ENCODE peak calls at places on chromosomes 7 and 10, in seven cellular contexts. M is hippocampal formation, U is NCI-H2081, B is iPS-NIHi11, R is Karpas-422, H is ovary, P is RWPE1. S is an unnamed sample.

GRCh38 chr10:78342787-78343186 is 309.1 kb downstream of the RPS24 start:
- DNase-seq in M (no peak), U (no peak), B (no peak), R (no peak), H (no peak), P (no peak), S (no peak)

GRCh38 chr7:131106681-131107342 is 220.9 kb upstream of the MKLN1 start:
- DNase-seq in M (no peak), U (peak), B (peak), R (peak), H (peak), P (peak), S (peak)

GRCh38 chr7:11343818-11344413 is 370.2 kb downstream of the PHF14 start:
- DNase-seq in M (peak), U (peak), B (peak), R (peak), H (no peak), P (peak), S (peak)

GRCh38 chr7:28296571-28297483 is 115.5 kb upstream of the CREB5 start:
- DNase-seq in M (no peak), U (peak), B (peak), R (peak), H (no peak), P (no peak), S (no peak)

GRCh38 chr10:67722113-67722512 is 26.1 kb upstream of the CTNNA3 start:
- DNase-seq in M (no peak), U (no peak), B (no peak), R (no peak), H (no peak), P (no peak), S (no peak)

GRCh38 chr7:47990592-47990991 is 11.2 kb upstream of the HUS1 start:
- DNase-seq in M (no peak), U (no peak), B (no peak), R (no peak), H (no peak), P (no peak), S (no peak)

GRCh38 chr7:46970486-46970885 is 611.4 kb downstream of the TNS3 start:
- DNase-seq in M (no peak), U (no peak), B (no peak), R (no peak), H (no peak), P (no peak), S (no peak)

GRCh38 chr7:159083001-159083697 is 61.5 kb downstream of the VIPR2 start:
- DNase-seq in M (no peak), U (no peak), B (no peak), R (no peak), H (no peak), P (no peak), S (no peak)

GRCh38 chr10:9602930-9603459 is 1414.7 kb upstream of the CELF2 start:
- DNase-seq in M (no peak), U (no peak), B (no peak), R (no peak), H (no peak), P (no peak), S (no peak)

GRCh38 chr10:88500656-88501055 is 82.5 kb downstream of the RNLS start:
- DNase-seq in M (no peak), U (no peak), B (no peak), R (no peak), H (no peak), P (no peak), S (no peak)

GRCh38 chr10:112176543-112176942 is 7.0 kb downstream of the GPAM start:
- DNase-seq in M (no peak), U (no peak), B (no peak), R (no peak), H (no peak), P (no peak), S (no peak)

GRCh38 chr10:123007558-123008378 is 827 bp downstream of the IKZF5 start:
- DNase-seq in M (no peak), U (peak), B (peak), R (peak), H (no peak), P (peak), S (peak)

GRCh38 chr7:82624337-82624736 is 180.8 kb upstream of the CACNA2D1 start:
- DNase-seq in M (no peak), U (no peak), B (no peak), R (no peak), H (no peak), P (no peak), S (no peak)

GRCh38 chr10:71527135-71527534 is 130.4 kb downstream of the CDH23 start:
- DNase-seq in M (no peak), U (no peak), B (peak), R (no peak), H (peak), P (no peak), S (no peak)

GRCh38 chr7:2245883-2246679 is 4.1 kb downstream of the NUDT1 start:
- DNase-seq in M (no peak), U (no peak), B (no peak), R (no peak), H (no peak), P (no peak), S (no peak)

GRCh38 chr10:74432841-74433594 is 282.0 kb downstream of the ADK start:
- DNase-seq in M (no peak), U (no peak), B (no peak), R (no peak), H (no peak), P (no peak), S (no peak)

GRCh38 chr10:126671402-126671975 is 996 bp upstream of the C10orf90 start:
- DNase-seq in M (no peak), U (peak), B (no peak), R (no peak), H (no peak), P (no peak), S (no peak)

GRCh38 chr10:18158698-18159342 is 18.6 kb downstream of the CACNB2 start:
- DNase-seq in M (no peak), U (no peak), B (no peak), R (no peak), H (no peak), P (no peak), S (no peak)

GRCh38 chr10:61836888-61837747 is 64.4 kb upstream of the ARID5B start:
- DNase-seq in M (no peak), U (no peak), B (no peak), R (no peak), H (no peak), P (peak), S (no peak)

GRCh38 chr7:92609921-92610518 is 19.8 kb upstream of the FAM133B start:
- DNase-seq in M (peak), U (peak), B (no peak), R (peak), H (no peak), P (no peak), S (no peak)